ENCODE peak calls at places on chromosome 7, in seven cellular contexts. I is K562, D is HCT116, F is H9, U is adrenal gland, H is IMR-90, V is esophagus squamous epithelium. N is an unnamed sample.

GRCh38 chr7:87816389-87816788 is 59.8 kb downstream of the SLC25A40 start:
- DNase-seq in I (no peak), D (no peak), F (no peak), U (no peak), H (no peak), V (no peak), N (no peak)

GRCh38 chr7:48636391-48637015 is 287.8 kb upstream of the CDC14C start:
- DNase-seq in I (no peak), D (no peak), F (no peak), U (no peak), H (no peak), V (no peak), N (no peak)

GRCh38 chr7:11341285-11341944 is 367.7 kb downstream of the PHF14 start:
- DNase-seq in I (no peak), D (peak; percentile 8), F (no peak), U (no peak), H (no peak), V (no peak), N (no peak)

GRCh38 chr7:37510043-37510634 is 61.5 kb upstream of the ELMO1 start:
- DNase-seq in I (peak; percentile 23), D (no peak), F (no peak), U (no peak), H (no peak), V (no peak), N (peak; percentile 33)

GRCh38 chr7:66669088-66669487 is 40.4 kb downstream of the KCTD7 start:
- DNase-seq in I (no peak), D (no peak), F (no peak), U (no peak), H (no peak), V (no peak), N (no peak)

GRCh38 chr7:44220046-44220720 is 19.4 kb downstream of the YKT6 start:
- DNase-seq in I (no peak), D (no peak), F (no peak), U (no peak), H (no peak), V (no peak), N (no peak)

GRCh38 chr7:153021542-153021941 is 262.0 kb downstream of the ACTR3B start:
- DNase-seq in I (no peak), D (no peak), F (no peak), U (no peak), H (no peak), V (no peak), N (no peak)

GRCh38 chr7:149729586-149729982 is 43.8 kb downstream of the ZNF467 start:
- DNase-seq in I (no peak), D (no peak), F (peak; percentile 15), U (no peak), H (no peak), V (no peak), N (no peak)

GRCh38 chr7:35729061-35729783 is 34.3 kb upstream of the HERPUD2 start:
- DNase-seq in I (no peak), D (no peak), F (no peak), U (no peak), H (no peak), V (no peak), N (peak; percentile 38)

GRCh38 chr7:107228291-107228690 is 59.5 kb downstream of the HBP1 start:
- DNase-seq in I (no peak), D (no peak), F (no peak), U (no peak), H (peak; percentile 29), V (no peak), N (no peak)

GRCh38 chr7:158357106-158357897 is 230.3 kb downstream of the PTPRN2 start:
- DNase-seq in I (no peak), D (no peak), F (no peak), U (no peak), H (no peak), V (no peak), N (no peak)

GRCh38 chr7:55308186-55308929 is 56.8 kb upstream of the LANCL2 start:
- DNase-seq in I (no peak), D (no peak), F (no peak), U (peak; percentile 22), H (peak; percentile 87), V (no peak), N (no peak)

GRCh38 chr7:29900745-29901144 is 88.9 kb downstream of the SCRN1 start:
- DNase-seq in I (no peak), D (no peak), F (no peak), U (no peak), H (no peak), V (no peak), N (no peak)

GRCh38 chr7:74417419-74417971 is 36.2 kb upstream of the GTF2IRD1 start:
- DNase-seq in I (peak; percentile 93), D (peak; percentile 44), F (peak; percentile 83), U (peak; percentile 65), H (peak; percentile 61), V (no peak), N (no peak)

GRCh38 chr7:40147371-40148246 is 12.8 kb downstream of the SUGCT start:
- DNase-seq in I (no peak), D (no peak), F (peak; percentile 65), U (no peak), H (no peak), V (no peak), N (no peak)

GRCh38 chr7:6510476-6511133 is 40.7 kb downstream of the GRID2IP start:
- DNase-seq in I (no peak), D (no peak), F (no peak), U (no peak), H (no peak), V (no peak), N (no peak)

GRCh38 chr7:74164985-74165456 is 9.1 kb upstream of the EIF4H start:
- DNase-seq in I (no peak), D (no peak), F (peak; percentile 49), U (peak; percentile 71), H (peak; percentile 43), V (no peak), N (no peak)

GRCh38 chr7:94286111-94286510 is 108.6 kb upstream of the COL1A2 start:
- DNase-seq in I (no peak), D (no peak), F (no peak), U (no peak), H (peak; percentile 33), V (no peak), N (no peak)

GRCh38 chr7:8063706-8064297 is 95.2 kb downstream of the GLCCI1 start:
- DNase-seq in I (no peak), D (no peak), F (no peak), U (no peak), H (peak; percentile 23), V (no peak), N (no peak)

GRCh38 chr7:81492240-81492639 is 277.6 kb downstream of the HGF start:
- DNase-seq in I (no peak), D (no peak), F (no peak), U (no peak), H (no peak), V (no peak), N (no peak)

GRCh38 chr7:40077849-40078248 is 56.6 kb downstream of the MPLKIP start:
- DNase-seq in I (no peak), D (no peak), F (no peak), U (no peak), H (peak; percentile 54), V (no peak), N (no peak)

GRCh38 chr7:26191233-26191973 is 9.1 kb downstream of the HNRNPA2B1 start:
- DNase-seq in I (no peak), D (no peak), F (no peak), U (no peak), H (no peak), V (no peak), N (no peak)
- H3K4me1 ChIP-seq in I (peaks cover 3% of the 10 kb centered on the region), D (no peaks in the 10 kb centered on the region), F (no peaks in the 10 kb centered on the region), U (peaks cover 75% of the 10 kb centered on the region), H (peaks cover 3% of the 10 kb centered on the region), V (peaks cover 38% of the 10 kb centered on the region), N (peaks cover 94% of the 10 kb centered on the region)

GRCh38 chr7:134823400-134823799 is 44.0 kb downstream of the CALD1 start:
- DNase-seq in I (no peak), D (no peak), F (no peak), U (no peak), H (peak; percentile 92), V (no peak), N (no peak)
- H3K4me1 ChIP-seq in I (no peaks in the 10 kb centered on the region), D (no peaks in the 10 kb centered on the region), F (no peaks in the 10 kb centered on the region), U (no peaks in the 10 kb centered on the region), H (peaks cover 31% of the 10 kb centered on the region), V (no peaks in the 10 kb centered on the region), N (no peaks in the 10 kb centered on the region)

GRCh38 chr7:27181176-27181520 is 3.9 kb downstream of the HOXA11 start:
- DNase-seq in I (no peak), D (no peak), F (no peak), U (no peak), H (no peak), V (no peak), N (no peak)
- H3K4me1 ChIP-seq in I (peaks cover 24% of the 10 kb centered on the region), D (peaks cover 30% of the 10 kb centered on the region), F (no peaks in the 10 kb centered on the region), U (peaks cover 19% of the 10 kb centered on the region), H (peaks cover 1% of the 10 kb centered on the region), V (peaks cover 33% of the 10 kb centered on the region), N (peaks cover 35% of the 10 kb centered on the region)

GRCh38 chr7:42902361-42902760 is 9.5 kb downstream of the C7orf25 start:
- DNase-seq in I (no peak), D (no peak), F (no peak), U (no peak), H (no peak), V (no peak), N (no peak)

GRCh38 chr7:42906181-42906580 is 5.7 kb downstream of the C7orf25 start:
- DNase-seq in I (no peak), D (no peak), F (no peak), U (no peak), H (no peak), V (no peak), N (no peak)

GRCh38 chr7:42900842-42901241 is 11.0 kb downstream of the C7orf25 start:
- DNase-seq in I (no peak), D (no peak), F (no peak), U (no peak), H (no peak), V (no peak), N (no peak)
- H3K4me1 ChIP-seq in I (no peaks in the 10 kb centered on the region), D (no peaks in the 10 kb centered on the region), F (no peaks in the 10 kb centered on the region), U (no peaks in the 10 kb centered on the region), H (no peaks in the 10 kb centered on the region), V (no peaks in the 10 kb centered on the region), N (no peaks in the 10 kb centered on the region)

GRCh38 chr7:22729180-22729579 is 2.2 kb downstream of the IL6 start:
- DNase-seq in I (no peak), D (no peak), F (no peak), U (no peak), H (peak; percentile 18), V (no peak), N (no peak)
- H3K4me1 ChIP-seq in I (peaks cover 16% of the 10 kb centered on the region), D (no peaks in the 10 kb centered on the region), F (peaks cover 3% of the 10 kb centered on the region), U (peaks cover 9% of the 10 kb centered on the region), H (peaks cover 14% of the 10 kb centered on the region), V (peaks cover 11% of the 10 kb centered on the region), N (peaks cover 17% of the 10 kb centered on the region)

N was measured in CD4-positive, alpha-beta memory T cell.